ENCODE peak calls at places on chromosomes 2 and 18, in eight cellular contexts. I is SHP77 treated with DMSO at 0.1 percent for 48 hours; C is stimulated activated CD8-positive, alpha-beta memory T cell treated with anti-CD3 and anti-CD28 coated beads, Interleukin-2, amount 100 ng/mL, for 48 hours; K is A549; A is AG10803; D is T-helper 9 cell; Y is NCI-H510A treated with DMSO at 0.1 percent for 48 hours; L is renal cortical epithelial cell. P is an unnamed sample.

GRCh38 chr18:33115917-33116316 is 324.6 kb downstream of the CCDC178 start:
- DNase-seq in I (no peak), C (no peak), K (no peak), A (no peak), D (no peak), Y (no peak), L (peak; percentile 65), P (no peak)

GRCh38 chr18:8735274-8735673 is 29.9 kb downstream of the MTCL1 start:
- DNase-seq in I (no peak), C (no peak), K (no peak), A (no peak), D (no peak), Y (no peak), L (no peak), P (no peak)

GRCh38 chr18:13453714-13454113 is 235.2 kb downstream of the LDLRAD4 start:
- DNase-seq in I (no peak), C (no peak), K (no peak), A (peak; percentile 72), D (no peak), Y (no peak), L (no peak), P (peak; percentile 29)

GRCh38 chr2:157596992-157597681 is 31.5 kb downstream of the ACVR1C start:
- DNase-seq in I (no peak), C (peak; percentile 29), K (peak; percentile 7), A (peak; percentile 8), D (peak; percentile 28), Y (no peak), L (peak; percentile 9), P (no peak)

GRCh38 chr18:5895886-5896740 is 791 bp upstream of the TMEM200C start:
- DNase-seq in I (no peak), C (no peak), K (no peak), A (no peak), D (no peak), Y (peak; percentile 75), L (no peak), P (peak; percentile 81)

GRCh38 chr18:74292541-74292858 is 737 bp upstream of the CYB5A start:
- DNase-seq in I (no peak), C (no peak), K (no peak), A (no peak), D (no peak), Y (no peak), L (no peak), P (no peak)

GRCh38 chr2:98013407-98014042 is 17.8 kb upstream of the TMEM131 start:
- DNase-seq in I (no peak), C (no peak), K (no peak), A (peak; percentile 60), D (no peak), Y (no peak), L (no peak), P (no peak)

GRCh38 chr18:66867653-66868052 is 263.8 kb upstream of the CDH19 start:
- DNase-seq in I (no peak), C (no peak), K (no peak), A (no peak), D (no peak), Y (no peak), L (no peak), P (no peak)

P was measured in type B pancreatic cell.